ENCODE peak calls at places on chromosomes 1 and 21, in five cellular contexts. P is spleen, M is pancreas, Z is right lobe of liver, Y is left lung. E is an unnamed sample.

GRCh38 chr1:43524804-43525203 is 5.9 kb upstream of the PTPRF start:
- DNase-seq in Z (no peak), Y (no peak), M (no peak), P (peak; percentile 29), E (no peak)

GRCh38 chr1:39859859-39860812 is 23.2 kb downstream of the TRIT1 start:
- DNase-seq in Y (no peak), Z (no peak), M (no peak), P (no peak), E (no peak)

GRCh38 chr1:93605812-93606512 is 75.7 kb downstream of the BCAR3 start:
- DNase-seq in Z (no peak), P (no peak), M (no peak), Y (no peak), E (no peak)

GRCh38 chr1:193185861-193186714 is at the start of gene B3GALT2:
- DNase-seq in Y (no peak), M (no peak), Z (no peak), P (no peak), E (no peak)

GRCh38 chr1:231410041-231410591 is 12.0 kb downstream of the EGLN1 start:
- DNase-seq in P (no peak), Y (no peak), M (no peak), Z (no peak), E (no peak)

GRCh38 chr1:229288516-229288915 is 17.6 kb downstream of the RAB4A start:
- DNase-seq in M (no peak), Y (no peak), Z (no peak), P (no peak), E (no peak)

GRCh38 chr1:29234471-29234870 is 1.9 kb upstream of the PTPRU start:
- DNase-seq in Z (no peak), Y (no peak), P (no peak), M (no peak), E (no peak)

GRCh38 chr21:39788383-39788782 is 43.4 kb downstream of the IGSF5 start:
- DNase-seq in Y (peak; percentile 87), P (peak; percentile 85), M (peak; percentile 88), Z (peak; percentile 69), E (peak; percentile 95)

DNA sequence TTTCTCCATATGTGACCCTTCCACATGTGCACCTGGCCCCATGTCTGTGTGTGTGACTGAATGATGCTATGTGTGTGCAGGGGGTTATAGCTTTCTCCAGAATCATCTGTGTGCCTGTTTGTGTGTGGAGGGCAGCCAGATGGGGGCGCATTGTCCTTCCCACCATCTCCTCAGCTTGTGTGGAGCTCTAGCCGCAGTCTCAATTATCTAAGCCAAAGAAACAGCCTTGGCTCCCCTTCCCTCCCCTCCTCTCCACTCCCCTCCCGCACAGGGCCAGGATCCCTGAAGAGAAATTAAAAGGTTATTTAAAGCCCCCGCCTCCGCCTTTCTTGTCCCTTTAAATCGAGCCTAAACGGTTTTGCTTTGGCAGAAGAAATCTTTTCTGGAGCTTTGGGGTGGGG is 1.8 kb upstream of the DMBX1 start:
- DNase-seq in P (peak; percentile 23), M (no peak), Z (no peak), Y (no peak), E (no peak)
- TF ChIP-seq CTCF in P (no peak), M (no peak), Z (no peak), Y (no peak), E (no peak)

DNA sequence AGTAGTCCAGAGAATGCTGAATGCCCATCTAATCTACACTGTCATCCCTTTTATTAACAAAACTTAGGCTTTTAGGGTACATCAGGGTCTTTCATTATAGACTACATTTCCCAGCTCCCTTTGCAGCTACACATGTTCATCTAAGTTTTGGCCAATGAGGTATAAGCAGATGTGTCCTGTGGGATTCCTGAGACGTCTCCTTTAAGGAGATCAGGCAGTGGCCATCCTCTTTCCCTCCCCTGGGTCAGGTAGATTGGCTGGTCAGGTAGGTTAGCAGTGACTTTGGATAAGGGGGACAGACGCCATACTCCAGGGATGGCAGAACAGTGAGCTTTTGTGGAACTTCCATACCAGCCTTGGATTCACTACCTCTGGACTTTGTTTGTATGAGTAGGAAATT is 188.3 kb downstream of the FGGY start:
- DNase-seq in M (no peak), Z (no peak), Y (no peak), P (no peak), E (no peak)
- H3K4me1 ChIP-seq in M (no peaks in the 10 kb centered on the region), Z (no peaks in the 10 kb centered on the region), Y (no peaks in the 10 kb centered on the region), P (peaks cover 10% of the 10 kb centered on the region), E (no peaks in the 10 kb centered on the region)

GRCh38 chr1:197776348-197777082 is 1.2 kb upstream of the DENND1B start:
- DNase-seq in M (no peak), P (no peak), Z (no peak), Y (no peak), E (no peak)
- H3K4me3 ChIP-seq in M (no peak overlapping the region), P (no peak overlapping the region), Z (no peak overlapping the region), Y (no peak overlapping the region), E (no peak overlapping the region)

DNA sequence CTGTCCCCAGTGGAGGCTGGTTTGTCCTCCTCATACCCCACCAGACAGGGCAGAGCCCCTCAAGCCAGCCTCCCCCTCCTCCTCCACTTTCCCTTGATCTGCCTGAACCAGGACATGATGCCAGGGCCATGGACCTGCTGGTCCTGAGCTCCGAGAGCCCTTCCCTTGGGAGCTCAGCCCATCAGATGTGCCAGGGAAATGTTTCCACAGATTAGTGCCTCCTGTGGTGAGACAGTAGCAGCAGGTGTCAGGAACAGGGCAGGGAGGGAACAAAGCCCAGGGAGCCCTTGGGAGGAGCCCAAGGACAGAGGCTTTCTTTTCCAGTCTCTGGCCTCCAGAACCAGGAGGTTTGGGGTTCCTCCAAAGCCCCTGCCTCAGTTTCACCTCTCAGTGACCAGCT is 14.6 kb upstream of the SLC41A1 start:
- DNase-seq in Z (no peak), M (no peak), Y (no peak), P (no peak), E (no peak)
- TF ChIP-seq CTCF in Z (no peak), M (no peak), Y (no peak), P (no peak), E (no peak)

DNA sequence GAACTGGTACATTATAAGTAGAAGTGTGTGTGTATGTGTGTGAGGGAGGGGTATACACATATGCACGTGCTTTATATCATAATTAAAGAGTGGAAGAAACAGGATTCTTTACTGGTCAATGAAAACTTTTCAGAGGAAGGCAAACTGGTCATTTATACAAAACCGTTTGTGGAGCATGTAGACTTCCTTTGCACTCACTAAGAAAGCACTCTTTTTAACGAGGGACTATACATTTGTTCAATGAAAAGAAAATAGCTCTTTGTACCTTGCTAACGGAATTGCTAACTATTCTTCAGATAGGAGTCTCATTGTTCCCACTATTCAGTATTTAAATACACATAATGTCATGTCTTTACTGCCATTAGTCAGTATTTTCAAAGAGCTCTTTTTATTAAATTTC is 219.3 kb downstream of the ST6GALNAC3 start:
- DNase-seq in M (no peak), P (no peak), Z (no peak), Y (no peak), E (no peak)
- H3K4me1 ChIP-seq in M (no peaks in the 10 kb centered on the region), P (peaks cover 44% of the 10 kb centered on the region), Z (no peaks in the 10 kb centered on the region), Y (no peaks in the 10 kb centered on the region), E (no peaks in the 10 kb centered on the region)

GRCh38 chr1:24321712-24322635 is 2.8 kb downstream of the GRHL3 start:
- DNase-seq in Y (peak; percentile 68), P (peak; percentile 89), Z (peak; percentile 66), M (no peak), E (peak; percentile 87)

GRCh38 chr1:24319962-24320361 is 805 bp downstream of the GRHL3 start:
- DNase-seq in Z (no peak), M (no peak), Y (no peak), P (no peak), E (no peak)

GRCh38 chr1:24322636-24323177 is 3.5 kb downstream of the GRHL3 start:
- DNase-seq in Y (no peak), P (no peak), Z (no peak), M (no peak), E (no peak)

GRCh38 chr1:24318988-24319863 is at the start of gene GRHL3:
- DNase-seq in M (peak; percentile 82), Y (peak; percentile 58), Z (no peak), P (no peak), E (peak; percentile 81)

DNA sequence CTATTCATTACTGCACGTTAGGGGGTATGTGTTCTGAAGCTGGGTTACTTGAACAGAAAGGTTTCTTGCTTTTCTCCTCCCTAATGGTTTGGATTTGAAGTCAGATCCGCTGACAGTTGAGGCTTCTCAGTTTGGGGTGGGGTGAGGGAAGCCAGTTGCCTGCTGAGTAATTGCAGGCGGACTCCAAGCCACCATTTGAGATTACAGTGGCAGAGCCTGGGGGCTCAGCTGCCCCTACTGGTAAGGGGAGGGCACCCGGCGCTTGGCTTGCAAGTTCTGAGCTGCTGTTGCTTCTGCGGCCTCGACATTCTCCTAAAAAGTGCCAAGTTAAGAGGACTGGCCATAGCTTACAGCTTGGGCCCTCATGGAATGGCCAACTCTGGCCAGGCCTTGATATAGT is 2.0 kb downstream of the GRHL3 start:
- DNase-seq in M (no peak), P (no peak), Y (no peak), Z (no peak), E (no peak)
- H3K4me3 ChIP-seq in M (no peak overlapping the region), P (no peak overlapping the region), Y (peak overlapping the region; percentile 48), Z (peak overlapping the region; percentile 73), E (no peak overlapping the region)

DNA sequence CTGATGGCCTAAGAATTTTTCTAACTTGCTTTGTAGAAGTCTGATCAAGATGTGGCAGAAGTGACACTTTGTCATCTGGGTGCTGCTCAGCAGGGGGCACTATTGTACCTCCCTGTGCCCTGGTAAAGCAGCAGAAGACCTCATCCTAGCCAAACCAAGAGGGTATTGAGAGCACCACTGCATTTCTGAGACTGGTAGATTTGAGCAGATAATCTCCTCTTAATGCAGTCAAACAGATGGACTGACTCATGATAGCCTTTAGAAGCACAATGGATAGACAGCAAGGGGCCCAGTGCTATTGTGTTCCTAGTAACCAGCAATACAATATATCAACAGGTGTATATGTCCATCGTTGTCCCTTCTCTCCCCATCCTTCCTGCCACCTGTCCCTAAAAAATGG is 5.7 kb downstream of the TPM3 start:
- DNase-seq in M (peak; percentile 74), P (no peak), Y (peak; percentile 49), Z (peak; percentile 60), E (no peak)
- TF ChIP-seq CTCF in M (peak; percentile 29), P (no peak), Y (peak; percentile 38), Z (peak; percentile 54), E (peak; percentile 18)

GRCh38 chr1:41765109-41765655 is 153.5 kb downstream of the HIVEP3 start:
- DNase-seq in P (peak; percentile 2), Z (no peak), Y (no peak), M (no peak), E (no peak)
- H3K4me1 ChIP-seq in P (peaks cover 52% of the 10 kb centered on the region), Z (no peaks in the 10 kb centered on the region), Y (peaks cover 9% of the 10 kb centered on the region), M (no peaks in the 10 kb centered on the region), E (no peaks in the 10 kb centered on the region)

GRCh38 chr1:244273845-244274619 is 177.7 kb downstream of the ADSS2 start:
- DNase-seq in P (no peak), M (no peak), Y (peak; percentile 69), Z (peak; percentile 70), E (no peak)

GRCh38 chr1:244271004-244271403 is 180.7 kb downstream of the ADSS2 start:
- DNase-seq in Y (no peak), M (no peak), Z (no peak), P (no peak), E (no peak)

GRCh38 chr1:244271909-244272308 is 179.8 kb downstream of the ADSS2 start:
- DNase-seq in Y (no peak), P (no peak), Z (no peak), M (no peak), E (no peak)

GRCh38 chr1:244272471-244273261 is 179.0 kb downstream of the ADSS2 start:
- DNase-seq in P (no peak), Y (no peak), M (no peak), Z (peak; percentile 57), E (no peak)

GRCh38 chr1:244273262-244273844 is 178.4 kb downstream of the ADSS2 start:
- DNase-seq in Y (no peak), P (no peak), M (no peak), Z (no peak), E (no peak)
- H3K4me3 ChIP-seq in Y (no peak overlapping the region), P (no peak overlapping the region), M (no peak overlapping the region), Z (no peak overlapping the region), E (no peak overlapping the region)

E was measured in kidney.